ENCODE peak calls at places on chromosomes 11 and 22, in six cellular contexts. T, H, W, B, I and Y are unnamed samples.

GRCh38 chr22:50014053-50014501 is 1.5 kb upstream of the IL17REL start:
- DNase-seq in T (no peak), H (no peak), W (no peak), B (no peak), I (no peak), Y (no peak)

GRCh38 chr22:22201185-22201924 is 43.2 kb upstream of the VPREB1 start:
- DNase-seq in T (no peak), H (no peak), W (peak), B (peak), I (peak), Y (no peak)

GRCh38 chr11:92384807-92385206 is 160.2 kb downstream of the FAT3 start:
- DNase-seq in T (no peak), H (no peak), W (no peak), B (no peak), I (no peak), Y (no peak)

GRCh38 chr11:121479839-121480238 is 27.1 kb upstream of the SORL1-AS1 start:
- DNase-seq in T (no peak), H (no peak), W (no peak), B (no peak), I (no peak), Y (no peak)

GRCh38 chr11:110376711-110377324 is 52.9 kb upstream of the FDX1 start:
- DNase-seq in T (peak), H (peak), W (peak), B (no peak), I (peak), Y (peak)

GRCh38 chr11:95142431-95142830 is 52.8 kb downstream of the ENDOD1 start:
- DNase-seq in T (no peak), H (no peak), W (no peak), B (no peak), I (no peak), Y (no peak)

GRCh38 chr11:10379871-10380568 is 75.0 kb upstream of the AMPD3 start:
- DNase-seq in T (peak), H (no peak), W (no peak), B (no peak), I (no peak), Y (no peak)

GRCh38 chr11:124085583-124085982 is 29.7 kb upstream of the VWA5A start:
- DNase-seq in T (no peak), H (peak), W (no peak), B (no peak), I (no peak), Y (peak)

GRCh38 chr11:13928566-13929251 is 33.8 kb upstream of the SPON1 start:
- DNase-seq in T (peak), H (peak), W (no peak), B (no peak), I (no peak), Y (peak)

GRCh38 chr11:14021738-14022137 is 59.2 kb downstream of the SPON1 start:
- DNase-seq in T (no peak), H (no peak), W (no peak), B (no peak), I (no peak), Y (no peak)

GRCh38 chr22:38202437-38203089 is 769 bp downstream of the MAFF start:
- DNase-seq in T (peak), H (no peak), W (peak), B (peak), I (peak), Y (peak)

GRCh38 chr11:65720237-65720934 is at the start of gene RNASEH2C:
- DNase-seq in T (peak), H (peak), W (peak), B (peak), I (peak), Y (peak)

GRCh38 chr11:118820412-118821357 is 29.7 kb upstream of the DDX6 start:
- DNase-seq in T (peak), H (no peak), W (peak), B (no peak), I (peak), Y (peak)

GRCh38 chr22:43155789-43156188 is 4.4 kb downstream of the TSPO start:
- DNase-seq in T (peak), H (no peak), W (no peak), B (no peak), I (no peak), Y (no peak)

GRCh38 chr11:2523821-2524391 is 79.1 kb downstream of the KCNQ1 start:
- DNase-seq in T (no peak), H (no peak), W (no peak), B (no peak), I (no peak), Y (no peak)

GRCh38 chr22:46592390-46592872 is 27.8 kb upstream of the GRAMD4 start:
- DNase-seq in T (peak), H (peak), W (peak), B (no peak), I (peak), Y (peak)

GRCh38 chr22:25420925-25421904 is 143.3 kb upstream of the GRK3 start:
- DNase-seq in T (no peak), H (no peak), W (no peak), B (no peak), I (peak), Y (no peak)

GRCh38 chr11:128604723-128605122 is 17.4 kb upstream of the ETS1 start:
- DNase-seq in T (no peak), H (no peak), W (no peak), B (no peak), I (no peak), Y (no peak)